ENCODE peak calls at places on chromosome 13, in six cellular contexts. One of them, this sample, is unnamed.
A peak's percentile ranks its signal among the peaks of the same experiment; 100 is the strongest.

GRCh38 chr13:22789916-22790315 is 390.9 kb upstream of the SGCG start:
- DNase-seq in cardiac muscle cell: peak; percentile 52
- DNase-seq in thyroid gland: peak; percentile 10
- DNase-seq in pancreas: no peak
- DNase-seq in psoas muscle: no peak
- DNase-seq in Caco-2: no peak
- DNase-seq in this sample: no peak

GRCh38 chr13:29448124-29448685 is 147.3 kb downstream of the SLC7A1 start:
- DNase-seq in cardiac muscle cell: peak; percentile 22
- DNase-seq in thyroid gland: no peak
- DNase-seq in pancreas: no peak
- DNase-seq in psoas muscle: no peak
- DNase-seq in Caco-2: no peak
- DNase-seq in this sample: no peak

GRCh38 chr13:50306096-50306495 is 290.9 kb downstream of the KCNRG start:
- DNase-seq in cardiac muscle cell: no peak
- DNase-seq in thyroid gland: no peak
- DNase-seq in pancreas: no peak
- DNase-seq in psoas muscle: no peak
- DNase-seq in Caco-2: no peak
- DNase-seq in this sample: no peak

GRCh38 chr13:43245374-43245964 is 222.1 kb downstream of the DNAJC15 start:
- DNase-seq in cardiac muscle cell: no peak
- DNase-seq in thyroid gland: no peak
- DNase-seq in pancreas: no peak
- DNase-seq in psoas muscle: no peak
- DNase-seq in Caco-2: no peak
- DNase-seq in this sample: no peak

GRCh38 chr13:80823472-80823871 is 482.5 kb upstream of the SPRY2 start:
- DNase-seq in cardiac muscle cell: no peak
- DNase-seq in thyroid gland: no peak
- DNase-seq in pancreas: no peak
- DNase-seq in psoas muscle: no peak
- DNase-seq in Caco-2: no peak
- DNase-seq in this sample: no peak

GRCh38 chr13:20473888-20474287 is 51.8 kb downstream of the CRYL1 start:
- DNase-seq in cardiac muscle cell: no peak
- DNase-seq in thyroid gland: no peak
- DNase-seq in pancreas: no peak
- DNase-seq in psoas muscle: no peak
- DNase-seq in Caco-2: no peak
- DNase-seq in this sample: no peak

GRCh38 chr13:38530492-38530891 is 156.4 kb upstream of the FREM2 start:
- DNase-seq in cardiac muscle cell: peak; percentile 29
- DNase-seq in thyroid gland: peak; percentile 3
- DNase-seq in pancreas: no peak
- DNase-seq in psoas muscle: no peak
- DNase-seq in Caco-2: no peak
- DNase-seq in this sample: no peak

GRCh38 chr13:75489502-75490263 is 7.7 kb upstream of the TBC1D4 start:
- DNase-seq in cardiac muscle cell: no peak
- DNase-seq in thyroid gland: peak; percentile 86
- DNase-seq in pancreas: no peak
- DNase-seq in psoas muscle: no peak
- DNase-seq in Caco-2: no peak
- DNase-seq in this sample: no peak

GRCh38 chr13:49044849-49045248 is 69.1 kb downstream of the FNDC3A start:
- DNase-seq in cardiac muscle cell: no peak
- DNase-seq in thyroid gland: no peak
- DNase-seq in pancreas: no peak
- DNase-seq in psoas muscle: no peak
- DNase-seq in Caco-2: no peak
- DNase-seq in this sample: no peak

GRCh38 chr13:100511422-100511821 is 77.2 kb downstream of the GGACT start:
- DNase-seq in cardiac muscle cell: no peak
- DNase-seq in thyroid gland: no peak
- DNase-seq in pancreas: no peak
- DNase-seq in psoas muscle: no peak
- DNase-seq in Caco-2: no peak
- DNase-seq in this sample: no peak

GRCh38 chr13:100508996-100509395 is 79.6 kb downstream of the GGACT start:
- DNase-seq in cardiac muscle cell: no peak
- DNase-seq in thyroid gland: no peak
- DNase-seq in pancreas: no peak
- DNase-seq in psoas muscle: no peak
- DNase-seq in Caco-2: no peak
- DNase-seq in this sample: no peak

GRCh38 chr13:100512422-100512821 is 76.2 kb downstream of the GGACT start:
- DNase-seq in cardiac muscle cell: no peak
- DNase-seq in thyroid gland: no peak
- DNase-seq in pancreas: no peak
- DNase-seq in psoas muscle: no peak
- DNase-seq in Caco-2: no peak
- DNase-seq in this sample: no peak

GRCh38 chr13:100508391-100508790 is 80.2 kb downstream of the GGACT start:
- DNase-seq in cardiac muscle cell: no peak
- DNase-seq in thyroid gland: no peak
- DNase-seq in pancreas: no peak
- DNase-seq in psoas muscle: no peak
- DNase-seq in Caco-2: no peak
- DNase-seq in this sample: no peak

GRCh38 chr13:100510208-100510997 is 78.2 kb downstream of the GGACT start:
- DNase-seq in cardiac muscle cell: no peak
- DNase-seq in thyroid gland: no peak
- DNase-seq in pancreas: no peak
- DNase-seq in psoas muscle: no peak
- DNase-seq in Caco-2: no peak
- DNase-seq in this sample: no peak
- H3K4me3 ChIP-seq in cardiac muscle cell: no peak overlapping the region
- H3K4me3 ChIP-seq in thyroid gland: no peak overlapping the region
- H3K4me3 ChIP-seq in pancreas: no peak overlapping the region
- H3K4me3 ChIP-seq in psoas muscle: no peak overlapping the region
- H3K4me3 ChIP-seq in Caco-2: no peak overlapping the region
- H3K4me3 ChIP-seq in this sample: no peak overlapping the region

GRCh38 chr13:87669379-87669978 is 1.7 kb upstream of the SLITRK5 start:
- DNase-seq in cardiac muscle cell: peak; percentile 36
- DNase-seq in thyroid gland: peak; percentile 14
- DNase-seq in pancreas: no peak
- DNase-seq in psoas muscle: no peak
- DNase-seq in Caco-2: no peak
- DNase-seq in this sample: no peak
- TF ChIP-seq CTCF in cardiac muscle cell: peak; percentile 53
- TF ChIP-seq CTCF in thyroid gland: peak; percentile 15
- TF ChIP-seq CTCF in pancreas: peak; percentile 6
- TF ChIP-seq CTCF in psoas muscle: no peak
- TF ChIP-seq CTCF in Caco-2: peak; percentile 47
- TF ChIP-seq CTCF in this sample: peak; percentile 46

DNA sequence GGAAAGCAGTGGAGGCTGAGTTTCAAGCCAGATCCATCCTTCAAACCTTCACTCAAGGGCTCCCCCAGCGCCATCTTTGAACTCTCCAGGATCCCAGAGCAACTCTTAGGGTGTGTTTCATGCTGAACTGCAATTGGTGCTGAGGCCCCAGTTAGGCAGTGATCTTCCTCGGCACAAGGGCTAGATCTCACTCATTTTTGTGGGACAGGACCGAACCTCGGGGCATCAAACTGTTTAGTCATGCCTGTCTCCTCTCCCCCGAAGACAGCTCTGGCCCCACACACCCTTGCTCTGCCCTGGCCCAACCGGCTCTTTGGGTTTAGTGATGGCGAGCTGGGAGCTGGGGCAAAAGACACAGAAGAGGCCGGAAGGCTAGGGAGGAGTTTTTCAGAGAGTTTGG is 115.1 kb downstream of the NUFIP1 start:
- DNase-seq in cardiac muscle cell: no peak
- DNase-seq in thyroid gland: no peak
- DNase-seq in pancreas: no peak
- DNase-seq in psoas muscle: no peak
- DNase-seq in Caco-2: no peak
- DNase-seq in this sample: no peak
- H3K4me3 ChIP-seq in cardiac muscle cell: no peak overlapping the region
- H3K4me3 ChIP-seq in thyroid gland: no peak overlapping the region
- H3K4me3 ChIP-seq in pancreas: no peak overlapping the region
- H3K4me3 ChIP-seq in psoas muscle: no peak overlapping the region
- H3K4me3 ChIP-seq in Caco-2: no peak overlapping the region
- H3K4me3 ChIP-seq in this sample: no peak overlapping the region

DNA sequence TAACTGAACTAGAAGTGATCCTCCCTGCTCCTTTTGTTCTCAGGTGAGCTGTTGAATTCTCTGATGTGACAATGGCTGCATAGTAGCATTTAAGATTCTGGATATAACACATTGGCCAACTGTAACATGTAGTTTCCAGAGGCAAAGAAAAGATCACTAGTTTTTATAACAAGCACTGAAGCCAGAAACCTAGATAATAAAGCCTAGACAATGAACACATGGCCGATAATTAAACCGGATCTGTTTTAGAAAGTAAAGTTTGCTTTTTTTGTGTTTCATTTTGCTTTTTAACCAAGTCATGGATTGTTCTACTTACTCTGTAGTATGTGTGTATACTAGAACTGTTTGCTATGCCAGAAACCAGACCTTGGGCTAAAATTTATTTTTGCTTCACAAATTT is 225.5 kb upstream of the KLHL1 start:
- DNase-seq in cardiac muscle cell: no peak
- DNase-seq in thyroid gland: no peak
- DNase-seq in pancreas: no peak
- DNase-seq in psoas muscle: no peak
- DNase-seq in Caco-2: no peak
- DNase-seq in this sample: no peak
- TF ChIP-seq CTCF in cardiac muscle cell: no peak
- TF ChIP-seq CTCF in thyroid gland: no peak
- TF ChIP-seq CTCF in pancreas: no peak
- TF ChIP-seq CTCF in psoas muscle: no peak
- TF ChIP-seq CTCF in Caco-2: no peak
- TF ChIP-seq CTCF in this sample: no peak

GRCh38 chr13:113121928-113122420 is 625 bp upstream of the F10 start:
- DNase-seq in cardiac muscle cell: no peak
- DNase-seq in thyroid gland: no peak
- DNase-seq in pancreas: no peak
- DNase-seq in psoas muscle: no peak
- DNase-seq in Caco-2: no peak
- DNase-seq in this sample: no peak

GRCh38 chr13:113124211-113125025 is 1.8 kb downstream of the F10 start:
- DNase-seq in cardiac muscle cell: no peak
- DNase-seq in thyroid gland: no peak
- DNase-seq in pancreas: no peak
- DNase-seq in psoas muscle: no peak
- DNase-seq in Caco-2: no peak
- DNase-seq in this sample: no peak

GRCh38 chr13:113121183-113121927 is 1.2 kb upstream of the F10 start:
- DNase-seq in cardiac muscle cell: no peak
- DNase-seq in thyroid gland: no peak
- DNase-seq in pancreas: no peak
- DNase-seq in psoas muscle: no peak
- DNase-seq in Caco-2: no peak
- DNase-seq in this sample: no peak

GRCh38 chr13:113122571-113123225 is at the start of gene F10:
- DNase-seq in cardiac muscle cell: peak; percentile 52
- DNase-seq in thyroid gland: no peak
- DNase-seq in pancreas: no peak
- DNase-seq in psoas muscle: peak; percentile 46
- DNase-seq in Caco-2: peak; percentile 95
- DNase-seq in this sample: no peak

DNA sequence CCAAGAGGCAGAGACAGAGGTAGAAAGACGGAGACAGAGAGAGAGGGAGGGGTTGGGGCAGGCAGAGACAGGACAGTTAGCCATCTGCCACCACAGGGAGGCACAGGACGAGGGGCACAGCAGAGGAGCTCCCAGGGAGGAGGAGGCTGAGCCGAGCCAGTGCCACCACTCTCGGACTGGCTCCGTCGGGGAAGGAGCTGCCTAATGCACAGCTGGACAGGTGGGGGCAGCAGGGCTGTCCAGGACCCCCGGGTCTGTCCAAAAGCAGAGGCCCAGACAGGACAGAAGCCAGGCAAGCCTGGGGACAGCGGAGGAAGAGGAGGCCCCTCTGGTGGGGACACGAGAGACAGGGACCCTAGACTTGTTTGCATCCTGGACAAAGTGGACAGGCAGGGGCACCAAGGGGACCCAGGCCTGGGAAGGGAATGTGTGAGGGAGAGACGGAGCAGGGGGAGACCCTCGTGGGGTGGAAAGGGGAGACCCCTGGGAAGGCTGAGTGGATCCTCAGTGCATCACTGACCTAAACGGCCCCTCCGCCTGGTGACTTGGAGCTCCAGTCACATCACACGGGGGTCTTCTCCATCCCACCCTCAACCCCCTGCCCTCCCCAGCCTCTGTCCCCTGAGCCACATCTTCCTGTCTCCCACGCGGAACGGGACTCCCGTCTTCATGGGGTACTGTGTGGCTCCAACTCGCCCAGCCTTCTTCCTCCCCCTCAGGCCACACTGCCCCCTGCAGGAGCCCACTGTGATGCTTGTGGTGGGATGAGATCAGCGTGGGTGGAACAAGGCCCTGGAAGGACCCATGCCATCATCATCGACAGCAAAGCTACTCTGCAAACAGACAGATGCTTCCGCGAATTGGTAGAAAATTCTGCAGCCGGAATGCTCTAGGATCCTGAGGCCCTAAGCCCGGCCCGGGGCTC is 889 bp downstream of the F10 start:
- DNase-seq in cardiac muscle cell: no peak
- DNase-seq in thyroid gland: no peak
- DNase-seq in pancreas: no peak
- DNase-seq in psoas muscle: no peak
- DNase-seq in Caco-2: no peak
- DNase-seq in this sample: no peak
- H3K4me3 ChIP-seq in cardiac muscle cell: no peak overlapping the region
- H3K4me3 ChIP-seq in thyroid gland: no peak overlapping the region
- H3K4me3 ChIP-seq in pancreas: no peak overlapping the region
- H3K4me3 ChIP-seq in psoas muscle: peak overlapping the region; percentile 18
- H3K4me3 ChIP-seq in Caco-2: peak overlapping the region; percentile 64
- H3K4me3 ChIP-seq in this sample: no peak overlapping the region

DNA sequence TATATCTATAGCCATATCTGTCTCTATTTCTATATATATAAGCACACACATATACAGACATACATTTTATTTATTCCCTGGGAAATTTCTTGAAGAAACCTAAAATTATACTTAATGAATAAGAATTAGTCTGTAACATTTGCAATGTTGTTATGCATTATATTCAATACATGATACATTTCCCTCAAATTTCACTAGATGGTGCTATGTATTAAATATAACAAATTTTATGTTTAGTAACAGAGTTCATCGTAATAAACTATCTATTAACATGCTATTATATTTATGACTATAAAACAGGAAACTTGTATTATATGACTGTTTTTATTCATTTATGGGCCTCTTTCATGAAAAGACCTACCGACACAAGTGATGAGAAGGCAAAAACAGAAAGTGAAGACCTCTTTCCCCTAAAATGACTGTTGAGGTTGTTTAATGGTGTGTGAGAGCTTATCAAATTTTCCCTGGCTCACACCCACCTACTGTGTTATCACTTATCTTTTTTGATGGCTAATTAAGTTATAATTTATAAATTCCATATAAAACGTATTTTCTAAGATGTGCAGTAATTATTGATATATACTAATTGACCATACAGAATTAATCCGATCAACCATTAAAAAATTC is 881.9 kb downstream of the SLITRK6 start:
- DNase-seq in cardiac muscle cell: peak; percentile 10
- DNase-seq in thyroid gland: no peak
- DNase-seq in pancreas: no peak
- DNase-seq in psoas muscle: no peak
- DNase-seq in Caco-2: no peak
- DNase-seq in this sample: peak; percentile 7
- TF ChIP-seq CTCF in cardiac muscle cell: peak; percentile 31
- TF ChIP-seq CTCF in thyroid gland: peak; percentile 13
- TF ChIP-seq CTCF in pancreas: peak; percentile 18
- TF ChIP-seq CTCF in psoas muscle: peak; percentile 9
- TF ChIP-seq CTCF in Caco-2: peak; percentile 42
- TF ChIP-seq CTCF in this sample: peak; percentile 42

GRCh38 chr13:59750860-59751259 is 412.9 kb downstream of the DIAPH3 start:
- DNase-seq in cardiac muscle cell: peak; percentile 63
- DNase-seq in thyroid gland: no peak
- DNase-seq in pancreas: no peak
- DNase-seq in psoas muscle: no peak
- DNase-seq in Caco-2: no peak
- DNase-seq in this sample: no peak
- H3K4me3 ChIP-seq in cardiac muscle cell: no peak overlapping the region
- H3K4me3 ChIP-seq in thyroid gland: no peak overlapping the region
- H3K4me3 ChIP-seq in pancreas: no peak overlapping the region
- H3K4me3 ChIP-seq in psoas muscle: no peak overlapping the region
- H3K4me3 ChIP-seq in Caco-2: no peak overlapping the region
- H3K4me3 ChIP-seq in this sample: no peak overlapping the region

This sample was measured in LNCaP clone FGC.